ENCODE peak calls at places on chromosomes 2 and 18, in five cellular contexts. One of them, this sample, is unnamed.

GRCh38 chr18:32661486-32662299 is 111.1 kb downstream of the KLHL14 start:
- DNase-seq in D721Med: no peak
- DNase-seq in PC-3: peak; percentile 51
- DNase-seq in BJ: no peak
- DNase-seq in tibial nerve: no peak
- DNase-seq in this sample: no peak

GRCh38 chr18:23135679-23136325 is 517 bp downstream of the CABLES1 start:
- DNase-seq in D721Med: no peak
- DNase-seq in PC-3: peak; percentile 43
- DNase-seq in BJ: no peak
- DNase-seq in tibial nerve: no peak
- DNase-seq in this sample: no peak

GRCh38 chr18:9437049-9437448 is 38.3 kb upstream of the RALBP1 start:
- DNase-seq in D721Med: no peak
- DNase-seq in PC-3: no peak
- DNase-seq in BJ: peak; percentile 54
- DNase-seq in tibial nerve: no peak
- DNase-seq in this sample: peak; percentile 44

GRCh38 chr18:55334875-55335274 is 253.1 kb downstream of the TCF4 start:
- DNase-seq in D721Med: no peak
- DNase-seq in PC-3: no peak
- DNase-seq in BJ: no peak
- DNase-seq in tibial nerve: peak; percentile 41
- DNase-seq in this sample: no peak

GRCh38 chr18:60452424-60452823 is 79.8 kb upstream of the MC4R start:
- DNase-seq in D721Med: no peak
- DNase-seq in PC-3: peak; percentile 20
- DNase-seq in BJ: peak; percentile 24
- DNase-seq in tibial nerve: no peak
- DNase-seq in this sample: peak; percentile 20

GRCh38 chr2:113965644-113966043 is 75.8 kb downstream of the ACTR3 start:
- DNase-seq in D721Med: no peak
- DNase-seq in PC-3: peak; percentile 54
- DNase-seq in BJ: no peak
- DNase-seq in tibial nerve: no peak
- DNase-seq in this sample: peak; percentile 22

GRCh38 chr18:72895548-72895947 is 27.8 kb upstream of the NETO1 start:
- DNase-seq in D721Med: no peak
- DNase-seq in PC-3: no peak
- DNase-seq in BJ: no peak
- DNase-seq in tibial nerve: no peak
- DNase-seq in this sample: no peak

GRCh38 chr2:30321466-30321865 is 90.1 kb downstream of the LBH start:
- DNase-seq in D721Med: no peak
- DNase-seq in PC-3: peak; percentile 27
- DNase-seq in BJ: no peak
- DNase-seq in tibial nerve: no peak
- DNase-seq in this sample: peak; percentile 53

GRCh38 chr2:242054406-242054805 is 184.9 kb downstream of the RTP5 start:
- DNase-seq in D721Med: no peak
- DNase-seq in PC-3: no peak
- DNase-seq in BJ: no peak
- DNase-seq in tibial nerve: no peak
- DNase-seq in this sample: no peak

GRCh38 chr2:29260151-29260772 is 145.0 kb downstream of the CLIP4 start:
- DNase-seq in D721Med: no peak
- DNase-seq in PC-3: peak; percentile 71
- DNase-seq in BJ: peak; percentile 19
- DNase-seq in tibial nerve: no peak
- DNase-seq in this sample: peak; percentile 62

DNA sequence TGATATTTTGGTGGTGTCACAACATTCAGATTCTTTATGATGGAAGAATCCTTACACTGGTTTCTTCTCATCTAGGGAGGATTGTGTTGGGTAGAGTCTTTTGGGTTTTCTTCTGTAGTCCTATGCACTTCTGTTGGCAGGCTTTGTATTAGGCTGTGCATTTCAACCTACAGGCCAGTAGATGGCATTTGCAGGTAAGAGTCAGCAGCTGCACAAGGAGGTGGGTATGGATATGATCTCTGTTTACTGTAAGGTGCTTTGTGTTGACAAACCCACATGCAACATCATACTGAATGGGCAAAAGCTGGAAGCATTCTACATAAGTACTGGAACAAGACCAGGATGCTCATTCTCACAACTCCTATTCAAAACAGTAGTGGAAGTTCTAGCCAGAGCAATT is 656.8 kb downstream of the METTL4 start:
- DNase-seq in D721Med: no peak
- DNase-seq in PC-3: peak; percentile 56
- DNase-seq in BJ: no peak
- DNase-seq in tibial nerve: no peak
- DNase-seq in this sample: peak; percentile 18
- TF ChIP-seq CTCF in D721Med: peak; percentile 15
- TF ChIP-seq CTCF in PC-3: peak; percentile 76
- TF ChIP-seq CTCF in BJ: no peak
- TF ChIP-seq CTCF in tibial nerve: no peak
- TF ChIP-seq CTCF in this sample: peak; percentile 41

DNA sequence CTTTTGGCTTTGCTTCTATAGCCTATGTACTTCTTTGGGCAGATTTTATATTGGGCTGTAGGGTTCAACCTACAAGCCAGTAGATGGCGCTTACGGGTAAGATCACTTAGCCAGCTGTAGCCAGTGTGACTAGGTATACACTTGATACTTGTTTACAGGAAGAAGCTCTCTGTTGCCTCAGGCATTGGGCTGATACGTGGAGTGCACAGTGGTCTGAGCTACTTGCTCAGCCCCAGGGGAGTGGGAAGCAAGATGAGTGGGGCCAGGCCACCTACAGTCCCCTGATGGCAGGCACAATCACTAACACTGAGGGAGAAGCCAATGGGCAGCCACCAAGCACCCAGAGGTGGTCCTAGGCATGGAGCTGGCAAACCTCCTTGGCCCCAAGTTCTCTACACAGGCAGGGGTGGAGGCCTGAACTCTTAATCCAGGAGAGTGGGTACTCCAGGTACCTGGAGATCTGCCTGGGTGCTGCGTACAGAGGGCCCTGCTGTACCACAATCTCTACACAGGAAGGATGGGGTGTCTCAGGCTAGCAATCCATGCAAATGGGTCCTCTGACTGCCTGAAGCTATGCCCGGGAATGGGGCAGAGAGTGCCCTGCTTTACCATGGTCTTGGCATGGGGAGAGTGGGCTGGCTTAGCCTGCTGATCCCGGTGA is 122.2 kb downstream of the NCOA1 start:
- DNase-seq in D721Med: no peak
- DNase-seq in PC-3: peak; percentile 59
- DNase-seq in BJ: peak; percentile 0
- DNase-seq in tibial nerve: no peak
- DNase-seq in this sample: peak; percentile 58
- TF ChIP-seq CTCF in D721Med: no peak
- TF ChIP-seq CTCF in PC-3: peak; percentile 70
- TF ChIP-seq CTCF in BJ: peak; percentile 62
- TF ChIP-seq CTCF in tibial nerve: no peak
- TF ChIP-seq CTCF in this sample: peak; percentile 50

DNA sequence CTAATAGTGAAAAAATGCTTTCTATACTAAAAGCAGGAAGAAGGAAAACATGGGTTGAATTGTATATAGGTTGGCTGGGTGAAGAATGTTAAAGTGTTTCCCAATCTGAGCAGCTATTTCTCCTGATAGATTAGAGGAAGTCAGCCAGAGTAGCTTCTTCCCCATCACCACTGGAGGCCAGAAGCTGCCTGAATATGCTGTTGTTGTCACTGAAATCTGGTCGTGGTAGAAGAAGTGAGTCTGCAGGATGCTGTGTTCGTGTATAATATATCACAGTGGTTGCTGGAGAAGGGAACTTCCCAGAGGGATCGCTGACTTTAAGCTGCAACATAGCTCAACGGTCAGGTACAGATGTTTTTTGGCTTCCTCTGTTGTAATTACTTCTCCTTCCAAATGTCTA is 247.5 kb upstream of the LRATD1 start:
- DNase-seq in D721Med: no peak
- DNase-seq in PC-3: peak; percentile 11
- DNase-seq in BJ: no peak
- DNase-seq in tibial nerve: no peak
- DNase-seq in this sample: no peak
- TF ChIP-seq CTCF in D721Med: peak; percentile 20
- TF ChIP-seq CTCF in PC-3: peak; percentile 11
- TF ChIP-seq CTCF in BJ: no peak
- TF ChIP-seq CTCF in tibial nerve: no peak
- TF ChIP-seq CTCF in this sample: no peak

GRCh38 chr2:67180841-67181240 is 216.3 kb upstream of the ETAA1 start:
- DNase-seq in D721Med: no peak
- DNase-seq in PC-3: no peak
- DNase-seq in BJ: no peak
- DNase-seq in tibial nerve: no peak
- DNase-seq in this sample: no peak

GRCh38 chr2:67186871-67187270 is 210.3 kb upstream of the ETAA1 start:
- DNase-seq in D721Med: no peak
- DNase-seq in PC-3: peak; percentile 12
- DNase-seq in BJ: no peak
- DNase-seq in tibial nerve: no peak
- DNase-seq in this sample: no peak

DNA sequence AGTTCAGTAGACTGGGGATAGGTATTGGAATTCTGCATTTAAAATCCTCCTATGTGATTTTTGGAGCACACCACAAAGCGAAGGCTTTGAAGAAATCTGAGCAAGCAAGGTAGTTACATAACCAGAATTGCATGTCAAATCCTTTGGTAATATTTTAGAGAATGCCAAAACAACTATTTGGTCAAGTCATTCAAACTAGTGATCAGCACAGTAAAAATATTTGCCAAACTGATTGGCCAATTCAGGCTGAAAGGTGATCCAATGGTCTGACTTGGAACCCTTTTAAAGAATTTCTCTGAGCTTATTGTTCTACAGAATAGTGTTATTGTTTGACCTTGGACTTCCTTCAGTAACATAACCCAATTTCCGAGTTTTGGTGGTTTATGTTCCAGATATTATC is 214.2 kb upstream of the ETAA1 start:
- DNase-seq in D721Med: no peak
- DNase-seq in PC-3: no peak
- DNase-seq in BJ: no peak
- DNase-seq in tibial nerve: no peak
- DNase-seq in this sample: peak; percentile 1
- TF ChIP-seq CTCF in D721Med: no peak
- TF ChIP-seq CTCF in PC-3: no peak
- TF ChIP-seq CTCF in BJ: no peak
- TF ChIP-seq CTCF in tibial nerve: no peak
- TF ChIP-seq CTCF in this sample: no peak

GRCh38 chr2:63078852-63079606 is 28.4 kb downstream of the OTX1 start:
- DNase-seq in D721Med: no peak
- DNase-seq in PC-3: peak; percentile 76
- DNase-seq in BJ: no peak
- DNase-seq in tibial nerve: no peak
- DNase-seq in this sample: no peak
- TF ChIP-seq CTCF in D721Med: peak; percentile 53
- TF ChIP-seq CTCF in PC-3: peak; percentile 83
- TF ChIP-seq CTCF in BJ: peak; percentile 49
- TF ChIP-seq CTCF in tibial nerve: no peak
- TF ChIP-seq CTCF in this sample: peak; percentile 27

GRCh38 chr2:133819906-133820305 is 251.6 kb upstream of the NCKAP5 start:
- DNase-seq in D721Med: no peak
- DNase-seq in PC-3: no peak
- DNase-seq in BJ: no peak
- DNase-seq in tibial nerve: no peak
- DNase-seq in this sample: peak; percentile 22
- TF ChIP-seq CTCF in D721Med: no peak
- TF ChIP-seq CTCF in PC-3: no peak
- TF ChIP-seq CTCF in BJ: no peak
- TF ChIP-seq CTCF in tibial nerve: no peak
- TF ChIP-seq CTCF in this sample: no peak

GRCh38 chr2:49616800-49617199 is 462.5 kb upstream of the FSHR start:
- DNase-seq in D721Med: no peak
- DNase-seq in PC-3: peak; percentile 42
- DNase-seq in BJ: no peak
- DNase-seq in tibial nerve: no peak
- DNase-seq in this sample: no peak

GRCh38 chr2:49621014-49621413 is 466.7 kb upstream of the FSHR start:
- DNase-seq in D721Med: no peak
- DNase-seq in PC-3: no peak
- DNase-seq in BJ: no peak
- DNase-seq in tibial nerve: no peak
- DNase-seq in this sample: no peak

GRCh38 chr2:49619804-49620203 is 465.5 kb upstream of the FSHR start:
- DNase-seq in D721Med: no peak
- DNase-seq in PC-3: no peak
- DNase-seq in BJ: no peak
- DNase-seq in tibial nerve: no peak
- DNase-seq in this sample: no peak
- TF ChIP-seq CTCF in D721Med: peak; percentile 13
- TF ChIP-seq CTCF in PC-3: peak; percentile 22
- TF ChIP-seq CTCF in BJ: no peak
- TF ChIP-seq CTCF in tibial nerve: no peak
- TF ChIP-seq CTCF in this sample: no peak

DNA sequence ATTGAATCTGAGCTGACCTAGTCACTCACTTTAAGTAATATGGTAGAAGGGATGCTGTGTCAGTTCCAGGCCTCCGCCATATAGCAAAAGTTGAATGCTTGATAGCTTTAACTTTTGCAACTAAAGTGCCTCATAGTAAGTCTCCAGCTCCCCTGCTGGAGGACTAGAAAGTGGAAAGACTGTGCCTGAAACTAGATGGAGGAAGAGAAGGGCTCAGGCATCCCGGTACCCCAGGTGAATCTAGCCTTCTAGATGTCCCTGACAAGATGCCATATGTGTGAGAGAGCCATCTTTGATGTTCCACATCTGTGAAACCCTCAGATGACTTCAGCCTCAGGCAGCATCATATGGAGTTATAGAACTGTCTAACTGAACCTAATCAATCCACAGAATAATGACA is 21.0 kb downstream of the OTX1 start:
- DNase-seq in D721Med: no peak
- DNase-seq in PC-3: no peak
- DNase-seq in BJ: no peak
- DNase-seq in tibial nerve: no peak
- DNase-seq in this sample: no peak
- TF ChIP-seq CTCF in D721Med: no peak
- TF ChIP-seq CTCF in PC-3: no peak
- TF ChIP-seq CTCF in BJ: no peak
- TF ChIP-seq CTCF in tibial nerve: no peak
- TF ChIP-seq CTCF in this sample: no peak

GRCh38 chr2:209556354-209556961 is 132.6 kb downstream of the MAP2 start:
- DNase-seq in D721Med: no peak
- DNase-seq in PC-3: peak; percentile 73
- DNase-seq in BJ: no peak
- DNase-seq in tibial nerve: no peak
- DNase-seq in this sample: peak; percentile 80
- TF ChIP-seq CTCF in D721Med: peak; percentile 62
- TF ChIP-seq CTCF in PC-3: peak; percentile 80
- TF ChIP-seq CTCF in BJ: peak; percentile 67
- TF ChIP-seq CTCF in tibial nerve: peak; percentile 18
- TF ChIP-seq CTCF in this sample: peak; percentile 73

This sample was measured in fibroblast of the aortic adventitia.